ENCODE peak calls at places on chromosomes 1 and 21, in eight cellular contexts. One of them, this sample, is unnamed.

GRCh38 chr1:234495231-234495990 is 16.4 kb upstream of the TARBP1 start:
- DNase-seq in Right ventricle myocardium superior: no peak
- DNase-seq in NCI-H774: no peak
- DNase-seq in activated T-helper 2 cell treated with anti-CD3 and anti-CD28 coated beads, Interferon-gamma antibody, Interleukin-2, Interleukin-4, amounts not matched to agents 10 μg/mL and 5 μg/mL and 100 μg/mL, durations not matched to agents 14 hours and 24 hours and 36 hours: no peak
- DNase-seq in CMK: no peak
- DNase-seq in kidney: no peak
- DNase-seq in endothelial cell: no peak
- DNase-seq in fibroblast of mammary gland: peak; percentile 66
- DNase-seq in this sample: no peak

GRCh38 chr1:61589382-61589765 is 135.6 kb downstream of the TM2D1 start:
- DNase-seq in CMK: no peak
- DNase-seq in fibroblast of mammary gland: no peak
- DNase-seq in NCI-H774: no peak
- DNase-seq in Right ventricle myocardium superior: peak; percentile 49
- DNase-seq in kidney: no peak
- DNase-seq in activated T-helper 2 cell treated with anti-CD3 and anti-CD28 coated beads, Interferon-gamma antibody, Interleukin-2, Interleukin-4, amounts not matched to agents 10 μg/mL and 5 μg/mL and 100 μg/mL, durations not matched to agents 14 hours and 24 hours and 36 hours: no peak
- DNase-seq in endothelial cell: no peak
- DNase-seq in this sample: no peak

GRCh38 chr1:103058393-103058792 is 49.9 kb downstream of the COL11A1 start:
- DNase-seq in Right ventricle myocardium superior: no peak
- DNase-seq in NCI-H774: no peak
- DNase-seq in fibroblast of mammary gland: no peak
- DNase-seq in kidney: no peak
- DNase-seq in activated T-helper 2 cell treated with anti-CD3 and anti-CD28 coated beads, Interferon-gamma antibody, Interleukin-2, Interleukin-4, amounts not matched to agents 10 μg/mL and 5 μg/mL and 100 μg/mL, durations not matched to agents 14 hours and 24 hours and 36 hours: no peak
- DNase-seq in endothelial cell: no peak
- DNase-seq in CMK: no peak
- DNase-seq in this sample: no peak

GRCh38 chr1:6688757-6689156 is 12.9 kb downstream of the DNAJC11 start:
- DNase-seq in NCI-H774: no peak
- DNase-seq in kidney: no peak
- DNase-seq in endothelial cell: no peak
- DNase-seq in CMK: peak; percentile 24
- DNase-seq in Right ventricle myocardium superior: no peak
- DNase-seq in fibroblast of mammary gland: peak; percentile 31
- DNase-seq in activated T-helper 2 cell treated with anti-CD3 and anti-CD28 coated beads, Interferon-gamma antibody, Interleukin-2, Interleukin-4, amounts not matched to agents 10 μg/mL and 5 μg/mL and 100 μg/mL, durations not matched to agents 14 hours and 24 hours and 36 hours: no peak
- DNase-seq in this sample: no peak

GRCh38 chr21:35658242-35658641 is 402.1 kb downstream of the SETD4 start:
- DNase-seq in CMK: no peak
- DNase-seq in NCI-H774: no peak
- DNase-seq in kidney: no peak
- DNase-seq in endothelial cell: no peak
- DNase-seq in Right ventricle myocardium superior: no peak
- DNase-seq in fibroblast of mammary gland: peak; percentile 94
- DNase-seq in activated T-helper 2 cell treated with anti-CD3 and anti-CD28 coated beads, Interferon-gamma antibody, Interleukin-2, Interleukin-4, amounts not matched to agents 10 μg/mL and 5 μg/mL and 100 μg/mL, durations not matched to agents 14 hours and 24 hours and 36 hours: no peak
- DNase-seq in this sample: no peak

GRCh38 chr1:221530791-221531190 is 211.1 kb downstream of the DUSP10 start:
- DNase-seq in kidney: no peak
- DNase-seq in fibroblast of mammary gland: no peak
- DNase-seq in CMK: no peak
- DNase-seq in Right ventricle myocardium superior: no peak
- DNase-seq in activated T-helper 2 cell treated with anti-CD3 and anti-CD28 coated beads, Interferon-gamma antibody, Interleukin-2, Interleukin-4, amounts not matched to agents 10 μg/mL and 5 μg/mL and 100 μg/mL, durations not matched to agents 14 hours and 24 hours and 36 hours: no peak
- DNase-seq in NCI-H774: no peak
- DNase-seq in endothelial cell: no peak
- DNase-seq in this sample: no peak

GRCh38 chr1:110756506-110756905 is 81.8 kb upstream of the KCNA3 start:
- DNase-seq in endothelial cell: no peak
- DNase-seq in fibroblast of mammary gland: no peak
- DNase-seq in Right ventricle myocardium superior: peak; percentile 62
- DNase-seq in CMK: no peak
- DNase-seq in activated T-helper 2 cell treated with anti-CD3 and anti-CD28 coated beads, Interferon-gamma antibody, Interleukin-2, Interleukin-4, amounts not matched to agents 10 μg/mL and 5 μg/mL and 100 μg/mL, durations not matched to agents 14 hours and 24 hours and 36 hours: no peak
- DNase-seq in kidney: no peak
- DNase-seq in NCI-H774: no peak
- DNase-seq in this sample: no peak

GRCh38 chr1:116433283-116434257 is 60.5 kb downstream of the ATP1A1 start:
- DNase-seq in CMK: no peak
- DNase-seq in fibroblast of mammary gland: peak; percentile 31
- DNase-seq in kidney: no peak
- DNase-seq in endothelial cell: no peak
- DNase-seq in activated T-helper 2 cell treated with anti-CD3 and anti-CD28 coated beads, Interferon-gamma antibody, Interleukin-2, Interleukin-4, amounts not matched to agents 10 μg/mL and 5 μg/mL and 100 μg/mL, durations not matched to agents 14 hours and 24 hours and 36 hours: no peak
- DNase-seq in Right ventricle myocardium superior: peak; percentile 79
- DNase-seq in NCI-H774: no peak
- DNase-seq in this sample: peak; percentile 37

GRCh38 chr1:20405893-20406604 is 80.0 kb downstream of the CAMK2N1 start:
- DNase-seq in fibroblast of mammary gland: peak; percentile 97
- DNase-seq in Right ventricle myocardium superior: no peak
- DNase-seq in CMK: no peak
- DNase-seq in endothelial cell: no peak
- DNase-seq in kidney: no peak
- DNase-seq in NCI-H774: no peak
- DNase-seq in activated T-helper 2 cell treated with anti-CD3 and anti-CD28 coated beads, Interferon-gamma antibody, Interleukin-2, Interleukin-4, amounts not matched to agents 10 μg/mL and 5 μg/mL and 100 μg/mL, durations not matched to agents 14 hours and 24 hours and 36 hours: no peak
- DNase-seq in this sample: peak; percentile 21

GRCh38 chr1:40317394-40318074 is 448 bp upstream of the COL9A2 start:
- DNase-seq in endothelial cell: no peak
- DNase-seq in Right ventricle myocardium superior: no peak
- DNase-seq in activated T-helper 2 cell treated with anti-CD3 and anti-CD28 coated beads, Interferon-gamma antibody, Interleukin-2, Interleukin-4, amounts not matched to agents 10 μg/mL and 5 μg/mL and 100 μg/mL, durations not matched to agents 14 hours and 24 hours and 36 hours: no peak
- DNase-seq in kidney: no peak
- DNase-seq in CMK: no peak
- DNase-seq in NCI-H774: no peak
- DNase-seq in fibroblast of mammary gland: no peak
- DNase-seq in this sample: peak; percentile 62

GRCh38 chr1:15260418-15261154 is 13.6 kb downstream of the FHAD1 start:
- DNase-seq in NCI-H774: no peak
- DNase-seq in Right ventricle myocardium superior: no peak
- DNase-seq in fibroblast of mammary gland: peak; percentile 51
- DNase-seq in endothelial cell: no peak
- DNase-seq in activated T-helper 2 cell treated with anti-CD3 and anti-CD28 coated beads, Interferon-gamma antibody, Interleukin-2, Interleukin-4, amounts not matched to agents 10 μg/mL and 5 μg/mL and 100 μg/mL, durations not matched to agents 14 hours and 24 hours and 36 hours: no peak
- DNase-seq in CMK: no peak
- DNase-seq in kidney: no peak
- DNase-seq in this sample: no peak

GRCh38 chr1:47491341-47491753 is 53.5 kb downstream of the FOXD2 start:
- DNase-seq in kidney: no peak
- DNase-seq in NCI-H774: no peak
- DNase-seq in fibroblast of mammary gland: no peak
- DNase-seq in CMK: no peak
- DNase-seq in Right ventricle myocardium superior: peak; percentile 49
- DNase-seq in activated T-helper 2 cell treated with anti-CD3 and anti-CD28 coated beads, Interferon-gamma antibody, Interleukin-2, Interleukin-4, amounts not matched to agents 10 μg/mL and 5 μg/mL and 100 μg/mL, durations not matched to agents 14 hours and 24 hours and 36 hours: no peak
- DNase-seq in endothelial cell: no peak
- DNase-seq in this sample: no peak

GRCh38 chr1:113217447-113218208 is 144.6 kb downstream of the LRIG2 start:
- DNase-seq in kidney: no peak
- DNase-seq in fibroblast of mammary gland: no peak
- DNase-seq in CMK: no peak
- DNase-seq in NCI-H774: no peak
- DNase-seq in activated T-helper 2 cell treated with anti-CD3 and anti-CD28 coated beads, Interferon-gamma antibody, Interleukin-2, Interleukin-4, amounts not matched to agents 10 μg/mL and 5 μg/mL and 100 μg/mL, durations not matched to agents 14 hours and 24 hours and 36 hours: no peak
- DNase-seq in Right ventricle myocardium superior: no peak
- DNase-seq in endothelial cell: no peak
- DNase-seq in this sample: no peak

GRCh38 chr1:16236091-16236494 is 890 bp downstream of the CPLANE2 start:
- DNase-seq in Right ventricle myocardium superior: peak; percentile 53
- DNase-seq in CMK: no peak
- DNase-seq in kidney: no peak
- DNase-seq in NCI-H774: no peak
- DNase-seq in activated T-helper 2 cell treated with anti-CD3 and anti-CD28 coated beads, Interferon-gamma antibody, Interleukin-2, Interleukin-4, amounts not matched to agents 10 μg/mL and 5 μg/mL and 100 μg/mL, durations not matched to agents 14 hours and 24 hours and 36 hours: peak; percentile 36
- DNase-seq in fibroblast of mammary gland: no peak
- DNase-seq in endothelial cell: no peak
- DNase-seq in this sample: peak; percentile 67

This sample was measured in NCI-H526.